ENCODE peak calls at places on chromosomes 1 and 21, in four cellular contexts. H is stimulated activated naive CD8-positive, alpha-beta T cell treated with anti-CD3 and anti-CD28 coated beads, Interleukin-15, Interleukin-2, amounts not matched to agents 100 U/mL and 50 U/mL, for 24 hours; L is Right ventricle myocardium inferior; E is activated CD8-positive, alpha-beta T cell treated with anti-CD3 and anti-CD28 coated beads, Interleukin-2, amount 10 ng/mL, durations not matched to agents 7 days and 5 days. Y is an unnamed sample.

GRCh38 chr21:35234725-35235124 is 185.6 kb upstream of the RUNX1 start:
- ATAC-seq in H (peak), L (no peak), E (peak), Y (peak)

GRCh38 chr1:205037539-205037938 is 5.5 kb upstream of the CNTN2 start:
- ATAC-seq in H (no peak), L (no peak), E (no peak), Y (no peak)

GRCh38 chr1:23116216-23116836 is 52.3 kb downstream of the LUZP1 start:
- ATAC-seq in H (no peak), L (no peak), E (no peak), Y (no peak)

GRCh38 chr1:74683656-74684055 is 10.1 kb upstream of the ERICH3 start:
- ATAC-seq in H (no peak), L (no peak), E (no peak), Y (no peak)

GRCh38 chr1:68276448-68276847 is 44.1 kb upstream of the WLS start:
- ATAC-seq in H (no peak), L (no peak), E (no peak), Y (no peak)

GRCh38 chr21:36384885-36385232 is 333 bp upstream of the CHAF1B start:
- ATAC-seq in H (peak), L (no peak), E (peak), Y (peak)

GRCh38 chr21:34792504-34793089 is 123.8 kb downstream of the CLIC6 start:
- ATAC-seq in H (no peak), L (no peak), E (no peak), Y (no peak)

GRCh38 chr1:109821221-109821669 is 57.5 kb upstream of the EPS8L3 start:
- ATAC-seq in H (peak), L (peak), E (peak), Y (no peak)

GRCh38 chr1:206734499-206735142 is 36.0 kb upstream of the IL19 start:
- ATAC-seq in H (no peak), L (no peak), E (peak), Y (peak)

GRCh38 chr1:198187973-198188588 is 31.3 kb downstream of the NEK7 start:
- ATAC-seq in H (peak), L (no peak), E (peak), Y (no peak)

GRCh38 chr1:101121515-101121914 is 95.9 kb upstream of the DPH5 start:
- ATAC-seq in H (no peak), L (no peak), E (peak), Y (no peak)

GRCh38 chr1:168421399-168422004 is 122.3 kb downstream of the XCL2 start:
- ATAC-seq in H (peak), L (no peak), E (peak), Y (no peak)

GRCh38 chr1:53024117-53024516 is 37.9 kb upstream of the PODN start:
- ATAC-seq in H (no peak), L (no peak), E (no peak), Y (no peak)

GRCh38 chr1:119160851-119161250 is 20.4 kb upstream of the WARS2 start:
- ATAC-seq in H (no peak), L (no peak), E (no peak), Y (no peak)

GRCh38 chr1:198560093-198560638 is 19.7 kb upstream of the ATP6V1G3 start:
- ATAC-seq in H (no peak), L (no peak), E (no peak), Y (no peak)

GRCh38 chr1:174884001-174884400 is 115.7 kb upstream of the CACYBP start:
- ATAC-seq in H (no peak), L (peak), E (no peak), Y (no peak)

GRCh38 chr1:119438761-119439160 is 23.8 kb downstream of the HSD3B2 start:
- ATAC-seq in H (no peak), L (no peak), E (no peak), Y (no peak)

GRCh38 chr1:111275079-111275478 is 15.6 kb upstream of the CHIA start:
- ATAC-seq in H (peak), L (peak), E (peak), Y (no peak)

GRCh38 chr21:29920938-29921337 is 18.9 kb downstream of the GRIK1 start:
- ATAC-seq in H (no peak), L (no peak), E (no peak), Y (no peak)

GRCh38 chr1:226116673-226117072 is 54.2 kb downstream of the H3-3A start:
- ATAC-seq in H (no peak), L (no peak), E (no peak), Y (no peak)

GRCh38 chr1:174605198-174605597 is 157.4 kb downstream of the GPR52 start:
- ATAC-seq in H (no peak), L (no peak), E (no peak), Y (no peak)

GRCh38 chr1:80053613-80054012 is 1047.1 kb upstream of the ADGRL4 start:
- ATAC-seq in H (no peak), L (no peak), E (no peak), Y (peak)

GRCh38 chr1:193299038-193299437 is 112.6 kb upstream of the B3GALT2 start:
- ATAC-seq in H (no peak), L (no peak), E (no peak), Y (no peak)

GRCh38 chr1:207499573-207499972 is 3.6 kb downstream of the CR1 start:
- ATAC-seq in H (peak), L (peak), E (peak), Y (peak)

GRCh38 chr1:17118706-17119075 is 560 bp downstream of the PADI2 start:
- ATAC-seq in H (no peak), L (no peak), E (no peak), Y (no peak)

GRCh38 chr21:31351438-31351837 is 7.4 kb upstream of the TIAM1 start:
- ATAC-seq in H (no peak), L (no peak), E (no peak), Y (no peak)

GRCh38 chr1:234408757-234409156 is 35.5 kb downstream of the COA6 start:
- ATAC-seq in H (no peak), L (no peak), E (no peak), Y (no peak)

GRCh38 chr1:244850099-244850852 is 14.1 kb downstream of the HNRNPU start:
- ATAC-seq in H (no peak), L (no peak), E (no peak), Y (no peak)

GRCh38 chr1:214002472-214002871 is 14.7 kb downstream of the PROX1 start:
- ATAC-seq in H (no peak), L (no peak), E (no peak), Y (no peak)

GRCh38 chr1:6625579-6626149 is 996 bp downstream of the THAP3 start:
- ATAC-seq in H (peak), L (peak), E (no peak), Y (peak)

GRCh38 chr1:232806071-232806510 is 875 bp downstream of the MAP10 start:
- ATAC-seq in H (no peak), L (peak), E (no peak), Y (no peak)

GRCh38 chr1:182207300-182207699 is 145.8 kb upstream of the ZNF648 start:
- ATAC-seq in H (no peak), L (peak), E (no peak), Y (no peak)

GRCh38 chr1:32063261-32063681 is 9.5 kb upstream of the TMEM39B start:
- ATAC-seq in H (no peak), L (peak), E (no peak), Y (no peak)

GRCh38 chr1:165894591-165894990 is 67.2 kb downstream of the UCK2 start:
- ATAC-seq in H (no peak), L (no peak), E (no peak), Y (no peak)

GRCh38 chr1:92975551-92976232 is 14.4 kb upstream of the DIPK1A start:
- ATAC-seq in H (peak), L (no peak), E (peak), Y (peak)